ENCODE peak calls at places on chromosomes 16 and 17, in eight cellular contexts. G is activated CD4-positive, alpha-beta T cell treated with anti-CD3 and anti-CD28 coated beads, Interleukin-2, amount 50 U/mL, for 48 hours; Z is A172; O is NCI-H187; F is neural crest cell; K is GM23338; C is stimulated activated CD4-positive, alpha-beta T cell treated with anti-CD3 and anti-CD28 coated beads, TNF-alpha, amount 100 ng/mL, for 24 hours; M is head of caudate nucleus. U is an unnamed sample.

GRCh38 chr16:27691717-27692116 is 141.8 kb downstream of the KATNIP start:
- DNase-seq in F (no peak), K (no peak), C (no peak), Z (no peak), G (no peak), M (no peak), O (no peak), U (no peak)

GRCh38 chr17:52837502-52837901 is 679.0 kb upstream of the CA10 start:
- DNase-seq in O (no peak), M (no peak), C (no peak), G (no peak), K (no peak), F (no peak), Z (no peak), U (no peak)

GRCh38 chr17:76207670-76208069 is 32.6 kb downstream of the RNF157 start:
- DNase-seq in G (no peak), K (no peak), C (no peak), Z (no peak), M (no peak), F (no peak), O (no peak), U (no peak)

GRCh38 chr16:79429276-79430128 is 171.0 kb downstream of the MAF start:
- DNase-seq in G (no peak), K (no peak), O (no peak), F (no peak), M (no peak), Z (no peak), C (no peak), U (no peak)

GRCh38 chr16:57743886-57744645 is 8.5 kb downstream of the KATNB1 start:
- DNase-seq in K (no peak), Z (no peak), G (no peak), C (no peak), F (no peak), O (no peak), M (no peak), U (peak; percentile 10)

GRCh38 chr16:53433930-53434435 is 288 bp upstream of the RBL2 start:
- DNase-seq in C (peak; percentile 71), G (no peak), F (no peak), Z (no peak), O (no peak), M (no peak), K (no peak), U (no peak)

GRCh38 chr16:74448990-74449389 is 27.7 kb upstream of the CLEC18B start:
- DNase-seq in K (no peak), C (no peak), G (no peak), O (no peak), Z (peak; percentile 96), F (no peak), M (no peak), U (no peak)

GRCh38 chr16:54174750-54175149 is 111.8 kb downstream of the IRX3 start:
- DNase-seq in K (no peak), C (no peak), F (no peak), M (no peak), O (no peak), G (no peak), Z (no peak), U (no peak)

GRCh38 chr17:82531431-82531881 is 11.9 kb downstream of the FOXK2 start:
- DNase-seq in C (no peak), O (no peak), Z (peak; percentile 75), M (no peak), K (no peak), G (no peak), F (no peak), U (no peak)

GRCh38 chr16:48608452-48608851 is 1.5 kb downstream of the N4BP1 start:
- DNase-seq in G (no peak), Z (peak; percentile 20), C (no peak), M (no peak), K (no peak), O (no peak), F (no peak), U (peak; percentile 26)

GRCh38 chr16:28494141-28494851 is at the start of gene APOBR:
- DNase-seq in C (peak; percentile 73), O (no peak), K (no peak), F (no peak), G (peak; percentile 81), Z (no peak), M (peak; percentile 17), U (peak; percentile 35)

GRCh38 chr16:48113471-48113870 is 42.3 kb downstream of the ABCC12 start:
- DNase-seq in M (no peak), C (no peak), K (peak; percentile 51), Z (no peak), O (no peak), G (no peak), F (no peak), U (no peak)

GRCh38 chr17:71342726-71343125 is 778.1 kb upstream of the SOX9 start:
- DNase-seq in Z (peak; percentile 65), O (no peak), F (no peak), G (no peak), K (no peak), M (no peak), C (no peak), U (no peak)

GRCh38 chr16:23535901-23536300 is 21.2 kb downstream of the EARS2 start:
- DNase-seq in F (no peak), Z (no peak), G (no peak), M (no peak), C (no peak), K (no peak), O (no peak), U (no peak)

GRCh38 chr16:26697826-26698225 is 368.9 kb upstream of the C16orf82 start:
- DNase-seq in F (no peak), O (peak; percentile 9), G (no peak), M (no peak), K (peak; percentile 3), Z (no peak), C (no peak), U (no peak)

GRCh38 chr16:23597003-23597756 is 1.1 kb upstream of the NDUFAB1 start:
- DNase-seq in Z (no peak), F (peak; percentile 6), G (peak; percentile 7), K (peak; percentile 77), M (no peak), C (no peak), O (no peak), U (peak; percentile 83)

GRCh38 chr17:37802061-37802460 is 57.2 kb upstream of the HNF1B start:
- DNase-seq in K (no peak), G (no peak), M (no peak), C (no peak), Z (no peak), O (no peak), F (no peak), U (no peak)

GRCh38 chr17:50128441-50129302 is 1.3 kb downstream of the SAMD14 start:
- DNase-seq in Z (no peak), M (no peak), F (peak; percentile 43), K (peak; percentile 93), O (no peak), C (no peak), G (no peak), U (no peak)

GRCh38 chr16:72203401-72203800 is 31.4 kb upstream of the PMFBP1 start:
- DNase-seq in Z (peak; percentile 64), C (no peak), M (peak; percentile 13), F (no peak), K (no peak), O (no peak), G (peak; percentile 3), U (no peak)